ENCODE peak calls at places on chromosomes 7 and 10, in six cellular contexts. U is uterus, Z is endothelial cell, Q is Calu3, I is lower lobe of right lung, J is GM10248. X is an unnamed sample.

GRCh38 chr10:35420044-35420443 is 83.7 kb downstream of the CCNY start:
- DNase-seq in U (no peak), Z (no peak), Q (no peak), I (no peak), J (no peak), X (no peak)

GRCh38 chr10:58818889-58819288 is 306.2 kb downstream of the BICC1 start:
- DNase-seq in U (no peak), Z (no peak), Q (peak), I (no peak), J (no peak), X (no peak)

GRCh38 chr10:105963450-105963849 is 1201.1 kb downstream of the SORCS1 start:
- DNase-seq in U (no peak), Z (no peak), Q (no peak), I (no peak), J (no peak), X (no peak)

GRCh38 chr7:26265061-26265460 is 26.6 kb upstream of the SNX10 start:
- DNase-seq in U (no peak), Z (no peak), Q (no peak), I (no peak), J (no peak), X (no peak)

GRCh38 chr10:79057481-79058275 is 11.1 kb upstream of the ZMIZ1 start:
- DNase-seq in U (peak), Z (no peak), Q (no peak), I (peak), J (no peak), X (peak)

GRCh38 chr7:5510426-5511045 is 86.9 kb upstream of the TNRC18 start:
- DNase-seq in U (no peak), Z (no peak), Q (no peak), I (no peak), J (no peak), X (no peak)

GRCh38 chr10:52353960-52354394 is 39.9 kb downstream of the DKK1 start:
- DNase-seq in U (no peak), Z (no peak), Q (no peak), I (no peak), J (no peak), X (no peak)

GRCh38 chr10:46548781-46549090 is 7.7 kb downstream of the GPRIN2 start:
- DNase-seq in U (no peak), Z (no peak), Q (peak), I (no peak), J (no peak), X (no peak)

GRCh38 chr7:42573904-42574692 is 337.1 kb upstream of the GLI3 start:
- DNase-seq in U (no peak), Z (no peak), Q (no peak), I (no peak), J (no peak), X (no peak)

GRCh38 chr10:112087953-112088352 is 95.6 kb downstream of the GPAM start:
- DNase-seq in U (no peak), Z (no peak), Q (no peak), I (no peak), J (no peak), X (no peak)

GRCh38 chr10:100518761-100519241 is 860 bp downstream of the SEC31B start:
- DNase-seq in U (no peak), Z (peak), Q (peak), I (peak), J (peak), X (peak)

GRCh38 chr10:79103078-79103477 is 34.3 kb downstream of the ZMIZ1 start:
- DNase-seq in U (no peak), Z (no peak), Q (no peak), I (no peak), J (no peak), X (no peak)

GRCh38 chr10:96919785-96920425 is 87.8 kb downstream of the LCOR start:
- DNase-seq in U (no peak), Z (no peak), Q (no peak), I (no peak), J (no peak), X (no peak)

GRCh38 chr10:23294638-23295247 is 49.9 kb downstream of the C10orf67 start:
- DNase-seq in U (no peak), Z (no peak), Q (no peak), I (no peak), J (no peak), X (no peak)

GRCh38 chr10:69479241-69479730 is 28.0 kb downstream of the TSPAN15 start:
- DNase-seq in U (no peak), Z (peak), Q (no peak), I (no peak), J (no peak), X (no peak)

GRCh38 chr7:50690541-50691011 is 92.1 kb downstream of the GRB10 start:
- DNase-seq in U (no peak), Z (no peak), Q (no peak), I (no peak), J (no peak), X (no peak)

GRCh38 chr10:6068422-6068821 is 6.3 kb upstream of the IL2RA start:
- DNase-seq in U (no peak), Z (no peak), Q (no peak), I (peak), J (peak), X (no peak)

GRCh38 chr10:131448883-131449282 is 137.4 kb upstream of the TCERG1L start:
- DNase-seq in U (no peak), Z (no peak), Q (no peak), I (no peak), J (no peak), X (no peak)

GRCh38 chr7:150787321-150788281 is 12.6 kb downstream of the TMEM176B start:
- DNase-seq in U (no peak), Z (no peak), Q (no peak), I (no peak), J (no peak), X (no peak)

GRCh38 chr7:34839645-34840044 is 181.6 kb downstream of the NPSR1 start:
- DNase-seq in U (no peak), Z (no peak), Q (peak), I (no peak), J (no peak), X (no peak)

GRCh38 chr10:128005858-128006257 is 99.0 kb downstream of the PTPRE start:
- DNase-seq in U (no peak), Z (no peak), Q (no peak), I (no peak), J (no peak), X (no peak)

GRCh38 chr7:101218236-101219130 is 518 bp downstream of the ZNHIT1 start:
- DNase-seq in U (no peak), Z (no peak), Q (no peak), I (no peak), J (no peak), X (no peak)

GRCh38 chr7:101216860-101217387 is 457 bp downstream of the PLOD3 start:
- DNase-seq in U (peak), Z (peak), Q (no peak), I (no peak), J (no peak), X (no peak)

GRCh38 chr7:101220295-101220694 is 2.3 kb downstream of the ZNHIT1 start:
- DNase-seq in U (no peak), Z (no peak), Q (no peak), I (no peak), J (no peak), X (peak)

GRCh38 chr7:101216001-101216859 is 1.2 kb downstream of the PLOD3 start:
- DNase-seq in U (no peak), Z (no peak), Q (no peak), I (peak), J (no peak), X (no peak)

GRCh38 chr7:101217388-101218235 is at the start of the genes PLOD3 and ZNHIT1:
- DNase-seq in U (peak), Z (peak), Q (peak), I (peak), J (peak), X (peak)
- TF ChIP-seq CTCF in U (peak), Z (peak), Q (peak), I (no peak), J (peak), X (peak)

GRCh38 chr7:136146925-136147324 is 169.8 kb upstream of the MTPN start:
- DNase-seq in U (no peak), Z (no peak), Q (no peak), I (no peak), J (no peak), X (no peak)
- TF ChIP-seq CTCF in U (no peak), Z (no peak), Q (no peak), I (no peak), J (no peak), X (no peak)

DNA sequence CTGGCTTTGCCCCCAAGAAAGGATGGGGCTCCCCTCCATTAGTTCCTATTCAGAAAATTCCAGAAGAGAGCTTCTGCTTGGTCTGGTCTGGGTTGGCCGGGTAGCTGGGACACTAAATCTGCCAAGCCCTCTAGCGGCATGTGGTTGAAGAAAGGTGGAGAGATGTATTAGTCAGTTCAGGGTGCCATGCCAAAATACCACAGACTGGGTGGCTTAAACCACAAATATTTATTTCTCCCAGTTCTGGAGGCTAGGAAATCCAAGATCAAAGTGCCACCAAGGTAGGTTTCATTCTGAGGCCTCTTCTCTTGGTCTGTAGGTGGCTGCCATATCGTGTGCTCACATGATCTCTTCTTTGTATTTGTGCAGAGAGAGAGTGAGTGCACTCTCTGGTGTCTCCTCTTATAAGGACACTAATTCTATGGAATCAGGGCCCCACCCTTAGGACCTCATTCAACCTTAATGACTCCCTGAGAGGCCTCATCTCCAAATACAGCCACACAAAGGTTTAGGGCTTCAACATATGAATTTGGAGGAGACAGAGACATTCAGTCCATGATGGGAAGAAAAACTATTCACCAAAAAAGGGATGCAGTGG is 38.7 kb upstream of the MTPAP start:
- DNase-seq in U (no peak), Z (no peak), Q (peak), I (no peak), J (no peak), X (no peak)
- TF ChIP-seq CTCF in U (no peak), Z (no peak), Q (peak), I (no peak), J (no peak), X (no peak)

GRCh38 chr10:116026315-116026714 is 246.7 kb downstream of the GFRA1 start:
- DNase-seq in U (no peak), Z (no peak), Q (no peak), I (no peak), J (no peak), X (no peak)
- TF ChIP-seq CTCF in U (no peak), Z (no peak), Q (no peak), I (no peak), J (no peak), X (peak)

DNA sequence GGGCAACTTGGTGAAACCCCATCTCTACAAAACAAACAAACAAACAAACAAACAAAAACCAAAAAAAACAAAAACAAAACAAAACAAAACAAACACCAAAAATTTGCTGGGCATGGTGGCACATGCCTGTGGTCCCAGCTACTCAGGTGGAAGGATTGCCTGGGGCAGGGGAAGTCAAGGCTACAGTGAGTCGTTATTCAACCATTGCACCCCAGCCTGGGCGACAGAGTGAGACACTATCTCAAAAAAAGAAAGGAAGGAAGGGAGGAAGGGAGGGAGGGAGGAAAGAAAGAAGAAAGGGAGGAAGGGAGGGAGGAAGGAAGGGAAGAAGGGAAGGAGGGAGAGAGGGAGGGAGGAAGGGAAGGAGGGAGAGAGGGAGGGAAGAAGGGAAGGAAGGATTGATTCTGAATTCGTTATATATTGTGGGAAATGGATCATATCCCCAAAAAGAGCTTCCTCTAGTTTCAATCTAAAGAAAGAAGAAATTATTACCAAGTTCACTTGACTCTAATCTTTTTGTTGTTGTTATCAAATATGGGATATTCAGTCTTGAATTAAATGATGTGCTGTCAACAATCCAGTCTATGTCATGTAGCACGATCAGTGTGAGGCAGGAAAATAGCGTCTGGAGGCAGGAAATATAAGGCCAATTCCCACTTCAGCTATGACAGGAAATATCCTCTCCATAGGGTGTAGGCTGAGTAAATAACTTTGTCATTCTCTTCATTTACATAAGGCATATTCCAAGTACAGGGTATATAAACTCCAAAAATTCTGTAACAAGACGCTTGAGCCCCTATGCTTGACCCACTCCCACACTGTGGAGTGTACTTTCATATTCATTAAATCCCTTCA is 26.2 kb upstream of the TRIM24 start:
- DNase-seq in U (no peak), Z (no peak), Q (no peak), I (no peak), J (no peak), X (no peak)
- TF ChIP-seq CTCF in U (no peak), Z (no peak), Q (no peak), I (no peak), J (no peak), X (no peak)

GRCh38 chr7:155459133-155459866 is 1.4 kb downstream of the EN2 start:
- DNase-seq in U (no peak), Z (no peak), Q (no peak), I (no peak), J (no peak), X (no peak)
- TF ChIP-seq CTCF in U (no peak), Z (no peak), Q (no peak), I (no peak), J (no peak), X (no peak)

X was measured in right lobe of liver.